ENCODE peak calls at places on chromosomes 12 and 14, in four cellular contexts. O is ovary, B is heart left ventricle, U is body of pancreas. L is an unnamed sample.

GRCh38 chr12:78239566-78239965 is 408.9 kb downstream of the NAV3 start:
- DNase-seq in O (no peak), B (no peak), U (no peak), L (no peak)

GRCh38 chr14:64092940-64093339 is 201.2 kb downstream of the ESR2 start:
- DNase-seq in U (no peak), O (no peak), B (no peak), L (peak)

GRCh38 chr14:20345366-20345765 is 1.9 kb downstream of the PARP2 start:
- DNase-seq in B (no peak), O (no peak), U (no peak), L (no peak)

GRCh38 chr14:45125754-45126153 is 8.5 kb downstream of the FKBP3 start:
- DNase-seq in O (no peak), U (no peak), B (no peak), L (no peak)

GRCh38 chr14:35117112-35117511 is 4.7 kb downstream of the PPP2R3C start:
- DNase-seq in U (no peak), O (no peak), B (no peak), L (no peak)

GRCh38 chr12:116060765-116061164 is 216.7 kb downstream of the MED13L start:
- DNase-seq in O (no peak), U (no peak), B (no peak), L (no peak)

GRCh38 chr12:55849616-55850015 is 6.9 kb upstream of the MMP19 start:
- DNase-seq in U (no peak), O (no peak), B (no peak), L (no peak)

GRCh38 chr12:108611884-108612415 is 14.1 kb upstream of the TMEM119 start:
- DNase-seq in O (no peak), U (no peak), B (no peak), L (no peak)

GRCh38 chr14:56703947-56704346 is 106.3 kb downstream of the OTX2 start:
- DNase-seq in U (no peak), O (no peak), B (no peak), L (no peak)

GRCh38 chr14:56724013-56724412 is 86.3 kb downstream of the OTX2 start:
- DNase-seq in B (no peak), O (no peak), U (no peak), L (no peak)

GRCh38 chr14:66003082-66003740 is 483.0 kb upstream of the CCDC196 start:
- DNase-seq in O (no peak), U (no peak), B (no peak), L (peak)

GRCh38 chr12:92235703-92236472 is 90.2 kb upstream of the BTG1 start:
- DNase-seq in O (no peak), B (no peak), U (no peak), L (no peak)

GRCh38 chr12:11969437-11970154 is 101.1 kb upstream of the BCL2L14 start:
- DNase-seq in O (no peak), B (no peak), U (no peak), L (no peak)

GRCh38 chr12:49358548-49359141 is 8.6 kb upstream of the SPATS2 start:
- DNase-seq in O (no peak), U (peak), B (peak), L (peak)

GRCh38 chr14:22265319-22266140 is 323.5 kb downstream of the DAD1 start:
- DNase-seq in O (no peak), U (no peak), B (no peak), L (no peak)

GRCh38 chr12:53739285-53740129 is 12.3 kb upstream of the CALCOCO1 start:
- DNase-seq in O (no peak), B (no peak), U (no peak), L (no peak)

GRCh38 chr12:84924956-84925355 is 12.4 kb upstream of the SLC6A15 start:
- DNase-seq in O (no peak), B (no peak), U (no peak), L (no peak)

GRCh38 chr12:101694297-101694848 is 3.1 kb upstream of the CHPT1 start:
- DNase-seq in U (no peak), O (no peak), B (no peak), L (no peak)

GRCh38 chr12:79689477-79690155 is 1.1 kb downstream of the PAWR start:
- DNase-seq in B (peak), U (peak), O (peak), L (peak)

GRCh38 chr14:79375336-79375735 is 836.0 kb downstream of the DIO2 start:
- DNase-seq in B (no peak), U (no peak), O (no peak), L (no peak)

GRCh38 chr12:133038310-133038709 is 1.0 kb downstream of the ZNF84 start:
- DNase-seq in B (no peak), O (no peak), U (no peak), L (no peak)

GRCh38 chr12:130179191-130179590 is 16.9 kb downstream of the FZD10 start:
- DNase-seq in B (no peak), U (no peak), O (no peak), L (no peak)

GRCh38 chr14:63435838-63436237 is 107.3 kb downstream of the PPP2R5E start:
- DNase-seq in U (peak), B (peak), O (peak), L (peak)

GRCh38 chr12:84136862-84137367 is 775.7 kb downstream of the SLC6A15 start:
- DNase-seq in B (no peak), O (no peak), U (no peak), L (no peak)

GRCh38 chr14:56160058-56160457 is 41.8 kb downstream of the PELI2 start:
- DNase-seq in U (no peak), B (no peak), O (no peak), L (no peak)

GRCh38 chr12:11941601-11942360 is 129.0 kb upstream of the BCL2L14 start:
- DNase-seq in U (no peak), O (no peak), B (no peak), L (peak)

GRCh38 chr12:80821513-80822000 is 104.8 kb downstream of the MYF5 start:
- DNase-seq in U (no peak), O (no peak), B (no peak), L (no peak)

GRCh38 chr12:76633415-76633814 is 73.8 kb upstream of the OSBPL8 start:
- DNase-seq in O (no peak), U (no peak), B (peak), L (no peak)

GRCh38 chr12:110349521-110350151 is 53.9 kb downstream of the ANAPC7 start:
- DNase-seq in O (no peak), B (no peak), U (no peak), L (no peak)

GRCh38 chr12:6532927-6533652 is 1.2 kb upstream of the GAPDH start:
- DNase-seq in B (peak), O (peak), U (peak), L (peak)

GRCh38 chr12:47776471-47777143 is 3.6 kb downstream of the SLC48A1 start:
- DNase-seq in B (no peak), O (peak), U (no peak), L (peak)

GRCh38 chr14:67240978-67241415 is 238 bp upstream of the PALS1 start:
- DNase-seq in U (peak), B (peak), O (peak), L (peak)
- H3K4me3 ChIP-seq in U (peak), B (peak), O (peak), L (peak)

DNA sequence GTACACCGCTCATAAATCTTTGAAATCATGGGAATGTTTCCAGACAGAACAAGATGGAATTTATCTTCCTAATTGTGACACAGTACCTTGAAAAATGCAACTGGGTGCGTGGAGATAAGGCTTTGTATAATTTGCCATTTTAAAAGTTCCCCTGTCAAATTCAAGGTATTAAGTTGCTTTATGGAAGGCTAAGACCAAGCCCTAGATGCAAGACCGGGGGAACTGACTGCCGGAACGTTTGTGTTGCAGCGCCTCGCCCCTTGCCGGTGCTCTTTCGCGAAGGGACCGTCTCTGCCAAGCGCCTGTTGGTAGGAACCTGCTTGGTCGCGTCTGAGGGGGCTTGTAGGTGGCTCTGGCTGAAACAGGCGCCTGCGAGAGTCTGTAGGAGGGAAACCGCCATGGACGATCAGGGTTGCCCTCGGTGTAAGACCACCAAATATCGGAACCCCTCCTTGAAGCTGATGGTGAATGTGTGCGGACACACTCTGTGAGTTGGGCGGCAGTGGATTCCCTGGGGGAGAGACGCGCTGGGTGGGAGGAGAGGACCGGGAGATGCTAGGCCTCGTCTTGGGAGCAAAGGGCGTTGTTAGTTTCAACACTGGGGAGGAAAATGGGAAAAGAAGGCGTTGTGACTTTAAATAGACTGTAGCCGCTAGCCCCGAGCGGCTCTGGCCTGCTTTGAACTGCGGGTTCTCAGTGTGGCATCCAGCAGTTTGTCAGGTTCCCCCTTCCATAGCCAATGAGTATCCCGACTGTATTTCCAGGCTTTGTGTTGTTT is at the start of gene MNAT1:
- DNase-seq in B (peak), O (peak), U (peak), L (peak)
- TF ChIP-seq POLR2A in B (peak), O (peak), U (peak), L (no peak)

DNA sequence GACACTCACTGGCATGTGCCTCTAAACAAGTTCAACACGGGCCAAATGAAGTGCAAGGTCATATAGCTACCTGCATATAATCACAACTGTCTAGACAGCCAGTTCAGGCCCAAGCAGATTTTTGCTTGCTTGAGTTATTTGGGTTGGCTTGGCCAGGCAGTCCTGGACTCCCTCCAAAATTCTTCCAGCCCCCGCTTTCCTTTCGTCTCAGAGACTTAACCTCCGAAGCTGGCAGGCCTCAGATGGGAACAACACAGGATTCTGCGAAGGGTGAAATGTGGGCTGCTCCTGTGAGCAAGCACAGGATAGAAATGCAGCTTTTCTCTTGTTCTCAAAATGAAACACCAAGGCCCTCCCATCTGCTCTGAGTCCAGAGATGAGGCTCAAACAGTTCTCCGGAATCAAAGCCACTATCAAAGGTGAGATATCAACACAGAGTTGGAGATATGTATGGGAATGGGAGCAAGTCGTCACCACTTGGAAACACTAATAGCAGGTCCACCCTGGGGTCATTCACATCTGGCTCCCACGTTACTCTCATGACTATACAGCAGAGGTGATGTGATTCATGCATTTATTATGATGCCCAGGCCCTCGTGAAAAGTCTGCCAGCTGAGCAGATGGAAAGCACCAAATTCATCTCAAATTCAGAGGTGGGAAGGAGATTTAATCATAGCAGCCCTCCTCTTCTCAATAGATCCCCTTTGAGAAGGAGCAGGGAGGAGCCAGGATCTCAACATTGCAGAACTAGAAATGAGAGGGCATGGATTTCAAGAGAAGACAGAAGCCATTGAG is 389.8 kb downstream of the NUAK1 start:
- DNase-seq in O (peak), U (no peak), B (peak), L (peak)
- H3K27ac ChIP-seq in O (no peak), U (no peak), B (no peak), L (peak)

DNA sequence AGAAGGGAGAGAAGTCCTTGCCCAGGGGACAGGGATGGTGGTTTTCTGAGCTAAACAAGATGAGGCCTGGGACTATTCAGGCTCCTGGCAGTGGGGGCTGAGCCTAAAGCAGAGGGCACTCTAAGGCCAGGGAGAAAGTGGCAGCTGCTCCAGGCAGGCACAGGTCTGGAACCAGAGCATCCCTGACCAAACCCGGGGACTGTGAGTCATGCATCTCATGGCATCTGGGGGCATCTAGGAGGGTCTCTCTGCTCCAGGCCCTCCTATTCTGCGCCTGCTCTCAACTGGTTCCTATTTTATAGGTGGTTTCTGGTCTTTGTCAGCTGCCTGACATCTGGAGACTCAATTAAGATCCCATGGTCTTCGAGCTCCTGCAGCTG is 11.6 kb downstream of the KRT7 start:
- DNase-seq in B (no peak), U (peak), O (no peak), L (no peak)
- H3K4me3 ChIP-seq in B (no peak), U (no peak), O (no peak), L (no peak)

GRCh38 chr12:120490284-120490683 is 5.6 kb upstream of the DYNLL1 start:
- DNase-seq in O (no peak), U (no peak), B (no peak), L (no peak)

GRCh38 chr12:120488057-120488660 is 7.8 kb upstream of the DYNLL1 start:
- DNase-seq in U (no peak), B (no peak), O (no peak), L (no peak)

GRCh38 chr12:120483621-120484020 is 12.3 kb upstream of the DYNLL1 start:
- DNase-seq in B (no peak), U (no peak), O (no peak), L (no peak)

GRCh38 chr12:120489018-120489417 is 6.9 kb upstream of the DYNLL1 start:
- DNase-seq in U (no peak), O (no peak), B (no peak), L (no peak)

GRCh38 chr12:120485914-120486881 is 9.7 kb upstream of the DYNLL1 start:
- DNase-seq in U (no peak), O (no peak), B (no peak), L (no peak)
- TF ChIP-seq POLR2A in U (no peak), O (no peak), B (no peak), L (no peak)

L was measured in thyroid gland.